ENCODE peak calls at places on chromosomes 11 and 22, in seven cellular contexts. N is IMR-90, D is H9, E is mesendoderm, O is mesenchymal stem cell, W is trophoblast cell, C is H1. M is an unnamed sample.

GRCh38 chr11:58963551-58964075 is 24.3 kb downstream of the GLYATL1 start:
- DNase-seq in N (peak; percentile 59), D (peak; percentile 94), E (peak; percentile 99), O (peak; percentile 34), W (peak; percentile 28), C (peak; percentile 80), M (peak; percentile 61)

GRCh38 chr11:74680703-74681531 is 50.3 kb downstream of the CHRDL2 start:
- DNase-seq in N (no peak), D (peak; percentile 14), E (no peak), O (no peak), W (no peak), C (peak; percentile 35), M (no peak)

GRCh38 chr11:132563050-132563449 is 969.3 kb downstream of the OPCML start:
- DNase-seq in N (no peak), D (no peak), E (no peak), O (no peak), W (no peak), C (no peak), M (no peak)

GRCh38 chr22:46462726-46463371 is 74.6 kb downstream of the CELSR1 start:
- DNase-seq in N (peak; percentile 70), D (no peak), E (no peak), O (peak; percentile 46), W (peak; percentile 73), C (no peak), M (no peak)

GRCh38 chr22:37542959-37543358 is 17.3 kb upstream of the CDC42EP1 start:
- DNase-seq in N (no peak), D (no peak), E (no peak), O (no peak), W (no peak), C (no peak), M (no peak)

GRCh38 chr11:109362059-109362458 is 59.9 kb upstream of the C11orf87 start:
- DNase-seq in N (peak; percentile 6), D (no peak), E (no peak), O (no peak), W (no peak), C (no peak), M (no peak)

GRCh38 chr11:85867751-85868150 is 12.6 kb downstream of the CCDC83 start:
- DNase-seq in N (peak; percentile 57), D (no peak), E (no peak), O (peak; percentile 50), W (peak; percentile 45), C (no peak), M (no peak)

GRCh38 chr11:66720223-66720898 is 8.7 kb downstream of the SPTBN2 start:
- DNase-seq in N (peak; percentile 56), D (peak; percentile 93), E (peak; percentile 93), O (no peak), W (peak; percentile 42), C (peak; percentile 81), M (peak; percentile 69)

GRCh38 chr22:47206819-47207218 is 444.4 kb downstream of the TBC1D22A start:
- DNase-seq in N (no peak), D (no peak), E (no peak), O (no peak), W (no peak), C (no peak), M (no peak)

GRCh38 chr11:71255323-71255722 is 2.9 kb upstream of the SHANK2 start:
- DNase-seq in N (no peak), D (no peak), E (no peak), O (no peak), W (no peak), C (no peak), M (no peak)

GRCh38 chr11:58626915-58627483 is 4.5 kb downstream of the CNTF start:
- DNase-seq in N (peak; percentile 6), D (no peak), E (no peak), O (peak; percentile 17), W (no peak), C (no peak), M (no peak)

GRCh38 chr11:1889527-1889930 is 2.2 kb downstream of the PRR33 start:
- DNase-seq in N (no peak), D (no peak), E (no peak), O (no peak), W (no peak), C (no peak), M (no peak)

GRCh38 chr22:44050766-44051747 is 27.0 kb downstream of the PARVB start:
- DNase-seq in N (no peak), D (no peak), E (no peak), O (no peak), W (no peak), C (no peak), M (no peak)

GRCh38 chr11:81886406-81887075 is 847.1 kb downstream of the FAM181B start:
- DNase-seq in N (no peak), D (no peak), E (no peak), O (no peak), W (no peak), C (no peak), M (no peak)

GRCh38 chr22:36453855-36454378 is 27.5 kb downstream of the TXN2 start:
- DNase-seq in N (no peak), D (no peak), E (no peak), O (no peak), W (no peak), C (no peak), M (no peak)

GRCh38 chr22:45914309-45914708 is 62.7 kb downstream of the WNT7B start:
- DNase-seq in N (no peak), D (no peak), E (no peak), O (no peak), W (no peak), C (no peak), M (no peak)

GRCh38 chr22:50696799-50697561 is 24.4 kb downstream of the SHANK3 start:
- DNase-seq in N (no peak), D (peak; percentile 59), E (peak; percentile 26), O (peak; percentile 33), W (peak; percentile 21), C (peak; percentile 84), M (peak; percentile 48)

GRCh38 chr11:66646875-66647274 is 8.4 kb downstream of the RBM4 start:
- DNase-seq in N (no peak), D (no peak), E (no peak), O (no peak), W (no peak), C (no peak), M (no peak)

GRCh38 chr11:126816655-126817054 is 183.9 kb downstream of the KIRREL3 start:
- DNase-seq in N (no peak), D (no peak), E (peak; percentile 32), O (peak; percentile 10), W (no peak), C (no peak), M (no peak)

GRCh38 chr11:73818838-73819237 is 31.2 kb downstream of the MRPL48 start:
- DNase-seq in N (peak; percentile 55), D (no peak), E (peak; percentile 85), O (peak; percentile 63), W (no peak), C (no peak), M (no peak)

GRCh38 chr22:21933413-21933812 is 19.2 kb downstream of the PPM1F start:
- DNase-seq in N (no peak), D (no peak), E (no peak), O (no peak), W (no peak), C (no peak), M (no peak)

GRCh38 chr11:121099885-121100284 is 1.2 kb upstream of the TECTA start:
- DNase-seq in N (peak; percentile 64), D (no peak), E (no peak), O (peak; percentile 52), W (no peak), C (no peak), M (no peak)

GRCh38 chr22:35642305-35642741 is 5.9 kb upstream of the APOL6 start:
- DNase-seq in N (peak; percentile 46), D (no peak), E (no peak), O (peak; percentile 46), W (no peak), C (no peak), M (no peak)

GRCh38 chr11:8794677-8795103 is 112.1 kb downstream of the RPL27A start:
- DNase-seq in N (no peak), D (peak; percentile 51), E (peak; percentile 63), O (no peak), W (no peak), C (no peak), M (no peak)

GRCh38 chr22:30170126-30170525 is 76.4 kb downstream of the LIF start:
- DNase-seq in N (no peak), D (no peak), E (no peak), O (no peak), W (no peak), C (no peak), M (no peak)
- H3K4me1 ChIP-seq in N (no peaks in the 10 kb centered on the region), D (no peaks in the 10 kb centered on the region), E (no peaks in the 10 kb centered on the region), O (no peaks in the 10 kb centered on the region), W (no peaks in the 10 kb centered on the region), C (no peaks in the 10 kb centered on the region), M (no peaks in the 10 kb centered on the region)

DNA sequence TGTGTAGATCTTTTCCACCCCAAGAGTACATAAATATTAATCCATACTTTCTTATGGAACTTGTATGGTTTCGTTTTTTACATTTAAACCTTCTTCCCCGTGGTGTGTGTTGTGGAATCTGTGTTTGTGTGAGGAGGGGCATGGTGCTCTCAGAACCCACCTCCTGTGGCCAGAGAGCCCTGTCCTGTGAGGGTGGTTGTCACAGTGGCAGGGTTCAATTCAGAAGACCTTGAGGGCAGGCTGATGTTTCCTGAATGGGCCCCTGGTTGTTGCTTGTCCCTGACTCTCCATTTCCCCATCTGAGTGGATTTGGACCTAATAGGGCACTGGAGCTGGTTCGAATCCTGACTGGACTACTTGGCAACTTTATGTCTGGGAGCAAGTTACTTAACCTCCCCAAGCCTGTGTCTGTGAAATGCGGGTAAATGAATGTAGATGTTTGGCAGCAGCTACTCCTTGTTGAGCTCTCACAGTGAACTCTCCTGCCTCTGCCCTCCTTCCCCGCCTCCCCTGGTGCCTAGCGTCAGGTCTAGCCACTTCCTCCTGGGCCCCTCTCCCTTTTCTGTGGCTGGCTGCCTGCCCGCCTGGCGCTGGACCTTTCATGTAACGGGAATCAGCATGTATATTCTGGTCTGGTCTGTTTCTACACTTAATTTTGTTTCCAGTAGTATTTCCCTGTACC is 7.3 kb downstream of the NEAT1 start:
- DNase-seq in N (peak; percentile 80), D (no peak), E (no peak), O (peak; percentile 90), W (peak; percentile 77), C (no peak), M (no peak)
- H4K8ac ChIP-seq in N (no peak overlapping the region), D (no peak overlapping the region), E (no peak overlapping the region), O (no peak overlapping the region), W (no peak overlapping the region), C (no peak overlapping the region), M (no peak overlapping the region)

GRCh38 chr22:19879248-19879575 is 24.5 kb upstream of the GNB1L start:
- DNase-seq in N (no peak), D (peak; percentile 29), E (no peak), O (no peak), W (no peak), C (peak; percentile 41), M (no peak)
- H3K4me1 ChIP-seq in N (peaks cover 54% of the 10 kb centered on the region), D (peaks cover 2% of the 10 kb centered on the region), E (peaks cover 12% of the 10 kb centered on the region), O (peaks cover 85% of the 10 kb centered on the region), W (peaks cover 37% of the 10 kb centered on the region), C (peaks cover 17% of the 10 kb centered on the region), M (peaks cover 38% of the 10 kb centered on the region)

DNA sequence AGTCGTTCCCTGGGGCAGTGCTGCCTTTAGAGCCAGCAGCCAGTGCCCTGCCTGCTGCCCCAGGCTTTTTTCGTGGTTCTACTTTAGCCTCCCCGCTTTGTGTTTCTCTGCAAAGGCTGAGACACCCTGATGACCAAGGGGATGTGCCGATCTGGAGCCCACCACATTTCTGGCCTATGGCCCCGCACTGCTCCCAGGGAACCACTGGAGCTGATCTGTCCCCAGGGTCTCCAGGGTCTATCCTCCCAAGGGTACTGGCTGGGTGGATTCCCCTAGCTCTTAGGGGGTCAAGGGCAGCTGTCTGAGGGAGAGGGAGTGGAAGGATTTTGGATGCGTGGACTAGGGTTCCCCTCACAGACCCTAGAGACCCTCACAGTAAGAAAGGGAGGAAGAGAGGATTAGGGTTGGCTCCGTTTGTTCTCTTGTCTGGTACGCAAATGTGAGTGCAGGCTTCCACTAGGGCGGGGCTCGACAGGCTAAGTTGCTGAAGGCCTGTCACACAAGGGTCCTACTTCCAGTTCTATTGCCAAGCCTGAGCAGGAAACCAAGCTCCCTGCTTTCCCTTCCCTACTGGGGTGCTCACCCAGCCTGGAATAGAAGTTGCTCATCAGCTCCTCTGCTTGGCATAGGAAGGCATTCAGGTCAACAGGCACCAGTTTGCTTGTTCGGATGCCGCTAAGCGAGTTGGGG is 19.3 kb downstream of the TREH start:
- DNase-seq in N (no peak), D (no peak), E (no peak), O (no peak), W (no peak), C (no peak), M (no peak)
- H4K8ac ChIP-seq in N (no peak overlapping the region), D (no peak overlapping the region), E (no peak overlapping the region), O (no peak overlapping the region), W (no peak overlapping the region), C (no peak overlapping the region), M (no peak overlapping the region)

M was measured in neuronal stem cell.